ENCODE peak calls at places on chromosome 5, in five cellular contexts. R, H, W, K and Z are unnamed samples.

GRCh38 chr5:144203750-144204596 is 33.3 kb downstream of the KCTD16 start:
- DNase-seq in R (peak), H (peak), W (no peak), K (no peak), Z (peak)

GRCh38 chr5:68239485-68239884 is 23.9 kb downstream of the PIK3R1 start:
- DNase-seq in R (no peak), H (peak), W (peak), K (no peak), Z (peak)

GRCh38 chr5:93890657-93891056 is 149.3 kb upstream of the POU5F2 start:
- DNase-seq in R (no peak), H (no peak), W (no peak), K (no peak), Z (no peak)

GRCh38 chr5:54063817-54064216 is 246.6 kb downstream of the ARL15 start:
- DNase-seq in R (no peak), H (no peak), W (no peak), K (no peak), Z (no peak)

GRCh38 chr5:67089200-67089725 is 107.3 kb downstream of the CD180 start:
- DNase-seq in R (no peak), H (no peak), W (no peak), K (no peak), Z (no peak)

GRCh38 chr5:158991391-158991790 is 108.3 kb downstream of the EBF1 start:
- DNase-seq in R (no peak), H (no peak), W (no peak), K (no peak), Z (no peak)

GRCh38 chr5:150523472-150524350 is 15.8 kb downstream of the NDST1 start:
- DNase-seq in R (no peak), H (peak), W (peak), K (peak), Z (peak)

GRCh38 chr5:120535900-120536299 is 71.8 kb downstream of the PRR16 start:
- DNase-seq in R (no peak), H (no peak), W (no peak), K (no peak), Z (no peak)

GRCh38 chr5:115377468-115378217 is 81.2 kb upstream of the CCDC112 start:
- DNase-seq in R (no peak), H (peak), W (no peak), K (no peak), Z (peak)

GRCh38 chr5:8685704-8686103 is 816.8 kb downstream of the MTRR start:
- DNase-seq in R (peak), H (no peak), W (no peak), K (no peak), Z (no peak)

GRCh38 chr5:79878721-79879336 is 112.2 kb downstream of the MTX3 start:
- DNase-seq in R (no peak), H (peak), W (no peak), K (no peak), Z (peak)

GRCh38 chr5:61916621-61917620 is 389.1 kb upstream of the KIF2A start:
- DNase-seq in R (no peak), H (no peak), W (peak), K (no peak), Z (no peak)

GRCh38 chr5:81826128-81826527 is 75.2 kb upstream of the SSBP2 start:
- DNase-seq in R (no peak), H (no peak), W (no peak), K (no peak), Z (no peak)

GRCh38 chr5:171801839-171802238 is 16.2 kb downstream of the SMIM23 start:
- DNase-seq in R (no peak), H (no peak), W (no peak), K (no peak), Z (no peak)

GRCh38 chr5:110977927-110978326 is 93.6 kb upstream of the TSLP start:
- DNase-seq in R (no peak), H (no peak), W (no peak), K (no peak), Z (no peak)

GRCh38 chr5:1255081-1255561 is 29.9 kb downstream of the SLC6A18 start:
- DNase-seq in R (no peak), H (no peak), W (no peak), K (no peak), Z (no peak)

GRCh38 chr5:43006411-43007202 is 33.5 kb downstream of the ANXA2R start:
- DNase-seq in R (no peak), H (no peak), W (no peak), K (no peak), Z (no peak)

GRCh38 chr5:17928571-17928970 is 294.3 kb downstream of the TAF11L14 start:
- DNase-seq in R (no peak), H (no peak), W (no peak), K (peak), Z (no peak)

GRCh38 chr5:169731221-169731620 is 94.1 kb downstream of the DOCK2 start:
- DNase-seq in R (no peak), H (no peak), W (no peak), K (no peak), Z (no peak)

GRCh38 chr5:94422819-94423218 is 195.6 kb downstream of the KIAA0825 start:
- DNase-seq in R (no peak), H (no peak), W (no peak), K (no peak), Z (no peak)